ENCODE peak calls at places on chromosomes 11 and 22, in ten cellular contexts. Y is IMR-90, L is pancreas, B is astrocyte of the spinal cord, S is kidney, N is cardiac muscle cell, K is GM23338, D is epithelial cell of esophagus, R is psoas muscle, G is heart left ventricle. W is an unnamed sample.

GRCh38 chr22:41564563-41564962 is 3.8 kb downstream of the CSDC2 start:
- DNase-seq in Y (peak; percentile 46), L (no peak), B (peak; percentile 30), S (no peak), N (no peak), K (no peak), D (peak; percentile 30), R (no peak), G (no peak), W (no peak)

GRCh38 chr11:67484847-67485311 is 2.1 kb downstream of the AIP start:
- DNase-seq in Y (no peak), L (no peak), B (no peak), S (peak; percentile 76), N (no peak), K (no peak), D (no peak), R (no peak), G (no peak), W (peak; percentile 85)

GRCh38 chr11:44601471-44602370 is 36.3 kb downstream of the CD82 start:
- DNase-seq in Y (no peak), L (no peak), B (no peak), S (no peak), N (no peak), K (no peak), D (peak; percentile 13), R (no peak), G (no peak), W (peak; percentile 66)

GRCh38 chr11:39385911-39386310 is 2073.5 kb downstream of the LRRC4C start:
- DNase-seq in Y (no peak), L (no peak), B (no peak), S (no peak), N (no peak), K (no peak), D (no peak), R (no peak), G (no peak), W (no peak)

GRCh38 chr11:119807402-119807801 is 78.4 kb upstream of the NECTIN1 start:
- DNase-seq in Y (no peak), L (no peak), B (no peak), S (no peak), N (no peak), K (no peak), D (no peak), R (no peak), G (no peak), W (no peak)

GRCh38 chr22:48591286-48592065 is 1236.2 kb downstream of the BRD1 start:
- DNase-seq in Y (no peak), L (no peak), B (no peak), S (peak; percentile 65), N (no peak), K (no peak), D (no peak), R (no peak), G (no peak), W (no peak)

GRCh38 chr22:23831261-23831660 is 7.5 kb downstream of the DERL3 start:
- DNase-seq in Y (no peak), L (no peak), B (no peak), S (peak; percentile 25), N (no peak), K (no peak), D (no peak), R (peak; percentile 49), G (no peak), W (no peak)

GRCh38 chr22:48745842-48746788 is 1081.6 kb downstream of the BRD1 start:
- DNase-seq in Y (no peak), L (no peak), B (no peak), S (peak; percentile 59), N (no peak), K (no peak), D (no peak), R (no peak), G (peak; percentile 1), W (no peak)

GRCh38 chr22:24060375-24060788 is 49.3 kb downstream of the CABIN1 start:
- DNase-seq in Y (peak; percentile 96), L (no peak), B (peak; percentile 93), S (no peak), N (peak; percentile 93), K (no peak), D (peak; percentile 67), R (no peak), G (peak; percentile 31), W (no peak)

GRCh38 chr11:46247664-46248063 is 29.8 kb upstream of the CREB3L1 start:
- DNase-seq in Y (peak; percentile 54), L (peak; percentile 74), B (peak; percentile 52), S (no peak), N (peak; percentile 47), K (peak; percentile 94), D (peak; percentile 83), R (no peak), G (no peak), W (peak; percentile 76)

GRCh38 chr22:48755332-48755949 is 1072.2 kb downstream of the BRD1 start:
- DNase-seq in Y (no peak), L (no peak), B (no peak), S (no peak), N (no peak), K (no peak), D (no peak), R (no peak), G (peak; percentile 2), W (no peak)

GRCh38 chr11:13486926-13487660 is 8.7 kb downstream of the PTH start:
- DNase-seq in Y (no peak), L (peak; percentile 61), B (no peak), S (peak; percentile 83), N (peak; percentile 58), K (peak; percentile 87), D (peak; percentile 71), R (no peak), G (peak; percentile 46), W (peak; percentile 80)

GRCh38 chr22:20673341-20674195 is 100.3 kb upstream of the SERPIND1 start:
- DNase-seq in Y (no peak), L (no peak), B (no peak), S (no peak), N (no peak), K (no peak), D (no peak), R (no peak), G (no peak), W (no peak)

GRCh38 chr11:46347637-46348311 is 511 bp downstream of the DGKZ start:
- DNase-seq in Y (no peak), L (no peak), B (no peak), S (peak; percentile 90), N (no peak), K (no peak), D (no peak), R (peak; percentile 74), G (no peak), W (no peak)

DNA sequence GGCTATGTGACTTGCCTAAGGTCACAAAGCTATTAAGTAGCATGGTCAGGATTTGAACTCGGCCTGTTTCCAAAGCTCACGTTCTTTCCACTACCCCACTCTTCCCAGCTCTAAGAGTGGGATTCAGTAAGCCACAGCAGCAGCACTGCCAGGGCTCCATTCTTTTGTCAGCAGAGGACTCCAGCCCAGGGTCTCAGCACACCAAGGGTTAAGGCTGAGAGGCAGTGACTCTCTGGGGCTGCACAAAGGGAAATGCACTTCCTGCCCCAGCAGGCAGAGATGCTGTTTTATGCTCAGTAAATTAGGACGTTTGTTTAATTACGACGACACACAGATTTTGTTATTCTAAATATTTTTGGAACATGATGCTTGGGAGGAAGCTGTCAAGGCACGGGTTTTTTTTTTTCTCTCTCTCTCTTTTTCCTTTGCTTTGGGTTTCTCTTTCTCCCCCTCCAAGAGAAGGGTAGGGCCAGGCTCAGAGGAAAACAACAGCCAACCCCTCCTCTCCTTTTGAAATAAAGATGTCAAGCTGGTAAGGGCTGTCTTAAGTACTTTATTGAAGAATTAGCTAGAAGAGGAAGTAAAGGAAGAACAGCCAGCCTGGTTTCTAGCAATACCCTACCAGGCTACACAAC is 2.9 kb downstream of the MYH9 start:
- DNase-seq in Y (no peak), L (no peak), B (peak; percentile 53), S (no peak), N (peak; percentile 50), K (peak; percentile 75), D (no peak), R (no peak), G (no peak), W (peak; percentile 45)
- H3K4me3 ChIP-seq in Y (peak overlapping the region; percentile 75), L (peak overlapping the region; percentile 99), B (peak overlapping the region; percentile 97), S (peak overlapping the region; percentile 96), N (peak overlapping the region; percentile 54), K (peak overlapping the region; percentile 97), D (peak overlapping the region; percentile 83), R (peak overlapping the region; percentile 87), G (peak overlapping the region; percentile 95), W (peak overlapping the region; percentile 77)

GRCh38 chr11:68706237-68706636 is 21.9 kb downstream of the GAL start:
- DNase-seq in Y (no peak), L (no peak), B (no peak), S (no peak), N (no peak), K (peak; percentile 65), D (no peak), R (no peak), G (no peak), W (no peak)

GRCh38 chr11:68709064-68709463 is 24.7 kb downstream of the GAL start:
- DNase-seq in Y (no peak), L (no peak), B (no peak), S (no peak), N (no peak), K (no peak), D (no peak), R (no peak), G (no peak), W (no peak)

GRCh38 chr11:68707527-68707926 is 23.2 kb downstream of the GAL start:
- DNase-seq in Y (no peak), L (no peak), B (no peak), S (no peak), N (no peak), K (no peak), D (no peak), R (no peak), G (no peak), W (no peak)

GRCh38 chr11:68710445-68710844 is 26.1 kb downstream of the GAL start:
- DNase-seq in Y (no peak), L (no peak), B (no peak), S (no peak), N (no peak), K (no peak), D (no peak), R (no peak), G (no peak), W (no peak)

GRCh38 chr11:68704887-68705286 is 20.5 kb downstream of the GAL start:
- DNase-seq in Y (no peak), L (no peak), B (peak; percentile 2), S (no peak), N (no peak), K (peak; percentile 73), D (no peak), R (no peak), G (no peak), W (no peak)
- TF ChIP-seq CTCF in Y (no peak), L (no peak), B (no peak), S (no peak), N (no peak), K (no peak), D (no peak), R (no peak), G (no peak), W (no peak)

GRCh38 chr11:107928046-107928766 is at the start of gene RAB39A:
- DNase-seq in Y (peak; percentile 79), L (peak; percentile 91), B (peak; percentile 93), S (peak; percentile 93), N (peak; percentile 95), K (peak; percentile 99), D (peak; percentile 94), R (peak; percentile 89), G (peak; percentile 81), W (peak; percentile 99)
- H3K4me3 ChIP-seq in Y (peak within 1 kb of the TSS; percentile 26), L (peak within 1 kb of the TSS; percentile 35), B (peak within 1 kb of the TSS; percentile 37), S (peak within 1 kb of the TSS; percentile 59), N (peak within 1 kb of the TSS; percentile 61), K (peak within 1 kb of the TSS; percentile 99), D (peak within 1 kb of the TSS; percentile 30), R (peak within 1 kb of the TSS; percentile 57), G (peak within 1 kb of the TSS; percentile 18), W (peak within 1 kb of the TSS; percentile 95)

GRCh38 chr11:99069831-99070444 is 49.2 kb downstream of the CNTN5 start:
- DNase-seq in Y (no peak), L (peak; percentile 10), B (peak; percentile 37), S (peak; percentile 32), N (peak; percentile 43), K (peak; percentile 45), D (peak; percentile 23), R (no peak), G (no peak), W (peak; percentile 63)
- TF ChIP-seq CTCF in Y (no peak), L (no peak), B (peak; percentile 5), S (no peak), N (no peak), K (no peak), D (no peak), R (no peak), G (no peak), W (no peak)